ENCODE peak calls at places on chromosomes 12 and 14, in eight cellular contexts. A, D, T, X, V, R, J and S are unnamed samples.

GRCh38 chr14:26947265-26947664 is 349.4 kb upstream of the NOVA1 start:
- DNase-seq in A (no peak), D (no peak), T (no peak), X (no peak), V (no peak), R (no peak), J (no peak), S (no peak)

GRCh38 chr14:22469541-22470303 is 119.3 kb downstream of the DAD1 start:
- DNase-seq in A (no peak), D (no peak), T (no peak), X (no peak), V (no peak), R (no peak), J (no peak), S (no peak)

GRCh38 chr14:103630364-103631108 is 1.5 kb downstream of the KLC1 start:
- DNase-seq in A (no peak), D (no peak), T (no peak), X (peak), V (no peak), R (peak), J (no peak), S (peak)

GRCh38 chr14:98234208-98234607 is 1037.8 kb downstream of the BCL11B start:
- DNase-seq in A (no peak), D (no peak), T (no peak), X (no peak), V (no peak), R (peak), J (no peak), S (no peak)

GRCh38 chr12:89040146-89040964 is 311.9 kb downstream of the DUSP6 start:
- DNase-seq in A (no peak), D (peak), T (no peak), X (peak), V (no peak), R (peak), J (no peak), S (no peak)

GRCh38 chr14:22438742-22439141 is 150.3 kb downstream of the DAD1 start:
- DNase-seq in A (no peak), D (no peak), T (no peak), X (no peak), V (no peak), R (no peak), J (no peak), S (no peak)

GRCh38 chr12:82756303-82756702 is 69.6 kb downstream of the TMTC2 start:
- DNase-seq in A (no peak), D (no peak), T (no peak), X (no peak), V (no peak), R (no peak), J (no peak), S (no peak)

GRCh38 chr12:68373836-68374314 is 41.7 kb upstream of the MDM1 start:
- DNase-seq in A (no peak), D (no peak), T (no peak), X (no peak), V (no peak), R (no peak), J (no peak), S (no peak)

GRCh38 chr14:77111021-77111420 is 13.0 kb downstream of the CIPC start:
- DNase-seq in A (peak), D (no peak), T (no peak), X (no peak), V (peak), R (peak), J (peak), S (no peak)
- H3K4me3 ChIP-seq in A (no peak), D (no peak), T (no peak), X (no peak), V (no peak), R (no peak), J (no peak), S (no peak)

DNA sequence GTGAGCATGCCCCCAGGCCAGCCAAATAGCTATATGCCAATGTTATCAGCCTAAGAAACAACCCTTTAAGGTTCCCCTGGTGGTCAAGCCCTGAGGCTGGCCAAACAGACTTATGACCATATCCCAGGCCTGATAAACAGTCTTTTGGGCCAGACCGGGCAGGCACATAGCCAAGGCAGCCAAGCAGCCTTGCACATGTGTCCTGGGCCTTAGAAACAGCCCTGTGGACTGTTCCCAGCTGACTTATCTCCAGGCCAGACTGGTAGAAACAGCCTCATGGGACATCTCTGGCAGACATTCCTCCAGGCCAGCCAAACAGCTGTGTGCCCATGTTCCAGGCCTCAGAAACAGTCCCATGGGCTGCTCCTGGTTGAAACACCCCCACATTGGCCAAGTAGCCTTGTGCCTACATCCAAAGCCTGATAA is 295.0 kb upstream of the MGAT4C start:
- DNase-seq in A (no peak), D (peak), T (peak), X (no peak), V (no peak), R (no peak), J (no peak), S (no peak)
- TF ChIP-seq CTCF in A (no peak), D (no peak), T (no peak), X (no peak), V (no peak), R (no peak), J (no peak), S (no peak)

GRCh38 chr12:122982963-122983788 is 2.7 kb downstream of the ARL6IP4 start:
- DNase-seq in A (no peak), D (peak), T (no peak), X (no peak), V (no peak), R (no peak), J (peak), S (no peak)

GRCh38 chr12:122981587-122982493 is 1.4 kb downstream of the ARL6IP4 start:
- DNase-seq in A (no peak), D (peak), T (no peak), X (no peak), V (no peak), R (no peak), J (no peak), S (no peak)

GRCh38 chr12:122983789-122984515 is 3.5 kb downstream of the ARL6IP4 start:
- DNase-seq in A (no peak), D (peak), T (no peak), X (no peak), V (no peak), R (no peak), J (peak), S (peak)

GRCh38 chr12:122981036-122981471 is 573 bp downstream of the ARL6IP4 start:
- DNase-seq in A (no peak), D (peak), T (no peak), X (no peak), V (no peak), R (no peak), J (no peak), S (no peak)

GRCh38 chr12:122982494-122982850 is 2.0 kb downstream of the ARL6IP4 start:
- DNase-seq in A (no peak), D (peak), T (no peak), X (no peak), V (no peak), R (no peak), J (peak), S (no peak)
- H3K4me3 ChIP-seq in A (no peak), D (peak), T (no peak), X (no peak), V (no peak), R (no peak), J (no peak), S (peak)

GRCh38 chr12:31236998-31237637 is 88.8 kb downstream of the SINHCAF start:
- DNase-seq in A (no peak), D (no peak), T (no peak), X (no peak), V (no peak), R (no peak), J (no peak), S (no peak)

GRCh38 chr12:31235868-31236395 is 90.0 kb downstream of the SINHCAF start:
- DNase-seq in A (no peak), D (no peak), T (no peak), X (no peak), V (no peak), R (no peak), J (no peak), S (no peak)

GRCh38 chr12:31234053-31234835 is 91.7 kb downstream of the SINHCAF start:
- DNase-seq in A (no peak), D (no peak), T (no peak), X (no peak), V (no peak), R (no peak), J (no peak), S (no peak)

GRCh38 chr12:31233061-31233730 is 92.8 kb downstream of the SINHCAF start:
- DNase-seq in A (no peak), D (no peak), T (no peak), X (no peak), V (no peak), R (no peak), J (no peak), S (no peak)

GRCh38 chr12:31234955-31235867 is 90.7 kb downstream of the SINHCAF start:
- DNase-seq in A (peak), D (peak), T (peak), X (peak), V (no peak), R (peak), J (no peak), S (peak)
- TF ChIP-seq CTCF in A (no peak), D (peak), T (peak), X (peak), V (peak), R (peak), J (no peak), S (peak)

DNA sequence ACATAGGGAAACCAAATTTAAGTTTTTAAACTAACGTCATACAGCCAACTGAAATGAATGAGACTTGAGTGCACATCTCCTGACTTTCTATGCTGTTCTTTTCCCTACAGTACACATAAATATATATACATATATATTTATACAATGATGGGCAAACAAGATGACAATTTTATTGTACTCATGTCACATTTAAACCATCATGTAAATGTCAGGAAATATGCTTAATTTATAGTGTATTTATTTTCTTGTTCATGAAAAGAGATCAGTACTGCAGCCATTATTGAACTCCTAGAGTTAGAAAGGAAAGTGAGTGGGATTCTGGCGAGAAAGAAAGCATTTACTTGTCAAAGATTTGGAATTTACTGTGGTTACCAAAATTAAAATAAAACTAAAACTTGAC is 144.4 kb downstream of the RAD51B start:
- DNase-seq in A (no peak), D (no peak), T (no peak), X (no peak), V (no peak), R (no peak), J (no peak), S (no peak)
- H3K4me3 ChIP-seq in A (peak), D (no peak), T (no peak), X (peak), V (no peak), R (no peak), J (peak), S (peak)

GRCh38 chr12:106682594-106683234 is 91.8 kb upstream of the RIC8B start:
- DNase-seq in A (no peak), D (no peak), T (no peak), X (peak), V (no peak), R (peak), J (no peak), S (peak)
- TF ChIP-seq CTCF in A (no peak), D (peak), T (peak), X (peak), V (no peak), R (peak), J (no peak), S (peak)

GRCh38 chr12:125688881-125689280 is 623.6 kb downstream of the AACS start:
- DNase-seq in A (no peak), D (no peak), T (no peak), X (no peak), V (no peak), R (no peak), J (no peak), S (no peak)
- H3K4me3 ChIP-seq in A (no peak), D (no peak), T (no peak), X (no peak), V (no peak), R (no peak), J (no peak), S (no peak)